ENCODE peak calls at places on chromosomes 2 and 18, in seven cellular contexts. J is nephron progenitor cell, E is AG10803, F is SW 1271, P is smooth muscle cell of the brain vasculature, T is T-helper 1 cell, L is GM23248. I is an unnamed sample.

GRCh38 chr18:73124165-73124564 is 256.4 kb upstream of the NETO1 start:
- DNase-seq in P (no peak), L (no peak), E (peak), T (no peak), J (no peak), F (no peak), I (no peak)

GRCh38 chr2:71261534-71261933 is 34.6 kb upstream of the PAIP2B start:
- DNase-seq in P (no peak), L (no peak), E (no peak), T (no peak), J (no peak), F (no peak), I (no peak)

GRCh38 chr18:66046025-66046602 is 295.3 kb downstream of the CDH7 start:
- DNase-seq in E (no peak), T (no peak), L (no peak), P (no peak), J (no peak), F (no peak), I (no peak)

GRCh38 chr2:220370764-220371163 is 743.3 kb downstream of the SLC4A3 start:
- DNase-seq in E (no peak), F (no peak), T (no peak), P (no peak), J (no peak), L (no peak), I (no peak)

GRCh38 chr18:62760403-62760734 is 45.0 kb downstream of the PHLPP1 start:
- DNase-seq in E (no peak), T (no peak), P (no peak), L (no peak), J (no peak), F (no peak), I (no peak)

GRCh38 chr2:190354003-190354690 is 10.8 kb downstream of the INPP1 start:
- DNase-seq in F (no peak), L (peak), J (no peak), P (no peak), T (no peak), E (peak), I (no peak)

GRCh38 chr2:3563521-3563976 is 5.4 kb upstream of the RNASEH1 start:
- DNase-seq in L (no peak), P (no peak), F (no peak), E (no peak), J (no peak), T (no peak), I (no peak)

GRCh38 chr18:61209802-61210201 is 123.4 kb upstream of the CDH20 start:
- DNase-seq in E (peak), T (no peak), J (no peak), P (no peak), L (no peak), F (no peak), I (no peak)

GRCh38 chr2:220894069-220894468 is 678.0 kb downstream of the EPHA4 start:
- DNase-seq in T (no peak), L (peak), J (no peak), E (no peak), P (no peak), F (no peak), I (no peak)